ENCODE peak calls at places on chromosomes 4 and X, in seven cellular contexts. M, T, X, H, O, Z and U are unnamed samples.

GRCh38 chr4:40183615-40184411 is 13.0 kb upstream of the RHOH start:
- DNase-seq in O (no peak), M (peak), T (no peak), H (peak), X (peak), Z (no peak), U (no peak)

GRCh38 chr4:41656572-41657301 is 91.8 kb downstream of the PHOX2B start:
- DNase-seq in O (no peak), Z (no peak), H (no peak), M (no peak), T (no peak), X (no peak), U (no peak)

GRCh38 chr4:17785858-17786257 is 4.4 kb upstream of the FAM184B start:
- DNase-seq in H (no peak), M (no peak), Z (no peak), X (no peak), O (no peak), T (no peak), U (no peak)

GRCh38 chr4:128974203-128974602 is 119.1 kb downstream of the SCLT1 start:
- DNase-seq in H (no peak), O (no peak), X (no peak), Z (no peak), M (no peak), T (no peak), U (no peak)

GRCh38 chr4:88276952-88277710 is 7.2 kb downstream of the PPM1K start:
- DNase-seq in H (no peak), M (no peak), Z (peak), O (no peak), X (no peak), T (no peak), U (no peak)

GRCh38 chrX:130631011-130631410 is 229.2 kb downstream of the RBMX2 start:
- DNase-seq in X (no peak), M (no peak), T (no peak), H (no peak), O (no peak), Z (no peak), U (no peak)

GRCh38 chr4:15677507-15677988 is 4.1 kb upstream of the FAM200B start:
- DNase-seq in H (no peak), X (peak), T (no peak), Z (peak), O (peak), M (no peak), U (peak)

GRCh38 chr4:109921384-109921808 is 8.7 kb downstream of the EGF start:
- DNase-seq in X (peak), O (peak), M (no peak), Z (peak), T (peak), H (no peak), U (peak)

GRCh38 chr4:54683616-54684346 is 26.0 kb downstream of the KIT start:
- DNase-seq in T (peak), O (peak), Z (peak), M (peak), X (peak), H (peak), U (no peak)

GRCh38 chr4:162506253-162506652 is 342.5 kb upstream of the FSTL5 start:
- DNase-seq in Z (no peak), M (no peak), T (no peak), H (no peak), X (peak), O (peak), U (peak)

GRCh38 chr4:171432536-171432935 is 380.7 kb upstream of the GALNTL6 start:
- DNase-seq in T (no peak), X (no peak), M (no peak), O (no peak), Z (no peak), H (no peak), U (no peak)

GRCh38 chr4:113882668-113883067 is 96.8 kb downstream of the ARSJ start:
- DNase-seq in T (no peak), H (no peak), Z (no peak), M (peak), O (peak), X (no peak), U (no peak)

GRCh38 chr4:83389756-83390505 is 55.3 kb upstream of the HPSE start:
- DNase-seq in M (no peak), Z (peak), H (no peak), X (no peak), T (no peak), O (no peak), U (no peak)

GRCh38 chr4:26493461-26493860 is 3.2 kb upstream of the CCKAR start:
- DNase-seq in O (no peak), H (no peak), X (no peak), Z (no peak), M (no peak), T (no peak), U (no peak)

GRCh38 chr4:26489101-26489669 is 1.1 kb downstream of the CCKAR start:
- DNase-seq in X (no peak), O (no peak), T (peak), Z (no peak), H (no peak), M (no peak), U (no peak)

GRCh38 chr4:26491449-26492170 is 1.3 kb upstream of the CCKAR start:
- DNase-seq in H (no peak), Z (no peak), X (no peak), M (no peak), T (no peak), O (no peak), U (no peak)

GRCh38 chr4:26490980-26491284 is 648 bp upstream of the CCKAR start:
- DNase-seq in T (no peak), Z (no peak), O (no peak), H (no peak), M (no peak), X (no peak), U (no peak)

GRCh38 chr4:26490111-26490979 is at the start of gene CCKAR:
- DNase-seq in M (no peak), X (no peak), Z (peak), T (peak), O (no peak), H (no peak), U (no peak)
- H3K4me3 ChIP-seq in M (no peak), X (no peak), Z (no peak), T (no peak), O (no peak), H (no peak), U (no peak)

GRCh38 chr4:10160280-10160856 is 43.8 kb upstream of the WDR1 start:
- DNase-seq in Z (peak), M (no peak), T (peak), X (peak), H (no peak), O (peak), U (peak)

GRCh38 chr4:10161146-10161545 is 44.5 kb upstream of the WDR1 start:
- DNase-seq in M (no peak), H (no peak), T (no peak), O (no peak), X (no peak), Z (no peak), U (no peak)

GRCh38 chr4:10158355-10158942 is 41.9 kb upstream of the WDR1 start:
- DNase-seq in X (no peak), O (peak), H (no peak), Z (no peak), T (no peak), M (no peak), U (peak)

GRCh38 chr4:10159671-10160070 is 43.1 kb upstream of the WDR1 start:
- DNase-seq in H (no peak), X (no peak), T (no peak), O (no peak), M (no peak), Z (no peak), U (no peak)

DNA sequence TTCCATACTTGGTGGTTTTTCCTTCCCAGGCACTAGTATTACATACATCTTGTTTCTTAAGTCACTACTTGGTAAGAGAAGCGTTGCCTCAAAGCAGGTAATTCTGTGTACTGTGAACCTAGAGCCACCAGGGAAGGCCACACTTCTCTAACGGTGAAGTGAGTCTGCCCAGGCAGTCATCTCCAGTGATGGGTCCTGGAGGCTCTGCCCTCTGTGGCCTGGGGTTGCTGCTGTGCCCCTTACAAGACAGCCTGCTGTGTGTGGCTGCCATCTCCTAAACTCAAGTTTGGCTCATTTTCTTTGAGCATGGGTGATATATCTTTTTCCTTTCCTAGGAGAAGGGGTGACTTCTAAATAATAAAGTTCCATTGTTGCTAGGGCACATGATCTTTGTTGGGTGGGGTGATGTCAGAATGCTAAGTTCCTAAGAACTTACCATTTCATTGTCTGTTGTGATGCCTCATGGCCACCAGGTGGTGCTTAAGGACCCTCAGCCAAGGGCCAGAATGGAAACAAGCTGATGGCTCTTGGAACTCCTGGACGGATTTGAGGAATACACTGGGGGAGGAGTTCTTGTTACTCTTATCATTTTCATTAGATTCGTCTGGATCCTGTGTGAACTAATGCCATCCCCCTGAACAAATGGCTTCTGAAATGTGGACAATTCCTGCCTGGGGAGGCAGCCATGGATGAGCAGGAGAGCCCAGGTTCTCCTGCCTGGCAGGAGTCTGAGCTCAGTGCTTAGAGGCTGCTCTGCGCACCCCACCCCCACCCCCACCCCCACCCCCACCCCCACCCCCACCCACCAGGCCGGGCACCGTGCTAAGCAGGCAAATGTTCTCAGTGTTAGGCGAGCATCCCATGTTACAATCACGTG is 41.1 kb upstream of the WDR1 start:
- DNase-seq in Z (peak), T (peak), O (peak), X (peak), M (peak), H (peak), U (peak)
- TF ChIP-seq EZH2phosphoT487 in Z (no peak), T (no peak), O (no peak), X (no peak), M (no peak), H (no peak), U (no peak)

DNA sequence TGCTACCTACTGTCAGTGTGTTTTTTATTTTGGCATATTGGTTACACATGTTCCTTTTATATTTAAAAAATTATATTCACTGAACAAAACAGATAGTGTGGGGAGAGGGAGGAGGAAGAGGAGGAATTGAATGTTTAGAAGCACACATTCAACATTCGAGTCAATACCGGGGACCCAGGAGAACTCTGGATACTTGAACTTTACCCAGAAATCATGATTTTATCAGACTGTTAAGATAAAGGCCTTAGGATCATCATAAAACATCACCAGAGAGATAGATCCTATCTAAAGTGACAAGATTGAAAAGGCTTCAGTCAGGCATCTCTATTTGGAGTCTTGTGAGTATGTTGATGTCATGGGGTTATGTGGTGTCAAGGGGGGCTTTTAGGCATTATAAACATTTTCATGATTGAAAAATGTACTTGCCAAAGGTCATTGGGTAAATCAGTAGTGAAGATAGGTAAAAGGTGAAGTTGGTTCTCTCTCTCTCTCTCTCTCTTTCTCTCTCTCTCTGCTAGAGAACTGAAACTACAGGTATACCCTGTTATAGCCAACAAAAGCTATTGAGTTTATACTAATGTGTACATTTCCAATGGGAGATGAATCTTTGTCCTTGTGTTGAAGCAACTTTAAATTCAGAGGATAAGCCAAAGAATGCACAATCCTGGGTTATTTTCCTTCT is 16.9 kb upstream of the RGN start:
- DNase-seq in H (no peak), O (no peak), T (no peak), Z (no peak), M (no peak), X (no peak), U (no peak)
- H3K4me3 ChIP-seq in H (no peak), O (no peak), T (no peak), Z (no peak), M (no peak), X (no peak), U (no peak)

GRCh38 chr4:177687117-177687516 is 244.9 kb upstream of the AGA start:
- DNase-seq in T (no peak), X (no peak), H (no peak), Z (no peak), O (no peak), M (no peak), U (peak)

GRCh38 chr4:177680308-177680707 is 238.1 kb upstream of the AGA start:
- DNase-seq in H (no peak), X (no peak), Z (no peak), O (no peak), T (no peak), M (peak), U (no peak)

DNA sequence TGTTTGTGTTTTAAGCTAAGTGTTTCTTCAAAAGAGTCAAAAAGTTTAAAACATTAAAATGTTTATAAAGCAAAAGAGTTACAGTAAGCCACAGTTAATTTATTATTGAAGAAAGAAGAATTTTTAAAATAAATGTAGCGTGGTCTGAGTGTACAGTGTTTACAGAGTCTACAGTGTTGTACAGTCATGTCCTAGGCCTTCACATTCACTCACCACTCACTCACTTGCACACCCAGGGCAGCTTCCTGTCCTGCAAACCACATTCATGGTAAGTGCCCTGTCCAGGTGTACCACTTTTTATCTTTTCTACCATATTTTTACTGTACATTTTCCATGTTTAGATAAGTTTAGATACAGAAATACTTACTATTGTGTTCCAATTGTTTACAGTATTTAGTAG is 239.7 kb upstream of the AGA start:
- DNase-seq in M (no peak), H (no peak), X (no peak), Z (no peak), T (no peak), O (peak), U (no peak)
- TF ChIP-seq EZH2phosphoT487 in M (no peak), H (no peak), X (no peak), Z (no peak), T (no peak), O (no peak), U (no peak)

GRCh38 chrX:24805201-24805600 is 111.5 kb downstream of the POLA1 start:
- DNase-seq in O (no peak), Z (no peak), T (no peak), M (no peak), X (no peak), H (no peak), U (no peak)

GRCh38 chrX:24799078-24799477 is 105.4 kb downstream of the POLA1 start:
- DNase-seq in O (no peak), T (no peak), X (no peak), M (no peak), Z (no peak), H (no peak), U (no peak)

GRCh38 chrX:24796204-24796603 is 102.5 kb downstream of the POLA1 start:
- DNase-seq in Z (no peak), O (no peak), H (no peak), X (no peak), M (no peak), T (no peak), U (no peak)

DNA sequence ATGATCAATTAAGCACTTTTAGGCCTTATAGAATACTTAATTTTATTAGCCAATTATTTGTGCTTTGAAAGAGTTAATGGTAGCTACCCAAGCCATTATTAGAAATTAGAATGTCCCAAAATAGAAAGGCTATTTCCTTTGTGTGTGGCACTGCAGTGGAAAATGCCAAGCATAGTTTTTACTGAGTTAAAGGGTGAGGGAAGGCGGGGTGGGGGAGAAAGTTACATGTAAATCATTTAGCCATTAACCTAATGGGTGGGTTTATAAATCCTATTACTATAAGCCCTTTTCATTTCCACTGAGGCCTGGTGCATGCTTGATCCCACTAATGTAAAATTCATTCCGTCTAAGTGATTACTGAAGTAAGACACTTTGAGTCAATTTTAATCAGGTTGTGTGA is 105.8 kb downstream of the POLA1 start:
- DNase-seq in Z (no peak), M (no peak), H (no peak), O (no peak), X (no peak), T (no peak), U (no peak)
- H3K4me3 ChIP-seq in Z (no peak), M (no peak), H (no peak), O (no peak), X (no peak), T (no peak), U (no peak)

GRCh38 chr4:105556175-105556574 is 3.8 kb downstream of the ARHGEF38 start:
- DNase-seq in T (no peak), Z (peak), O (no peak), H (no peak), M (no peak), X (no peak), U (peak)

GRCh38 chr4:105558277-105558676 is 5.9 kb downstream of the ARHGEF38 start:
- DNase-seq in O (peak), T (no peak), X (no peak), Z (peak), M (peak), H (no peak), U (no peak)

GRCh38 chr4:105555409-105555808 is 3.0 kb downstream of the ARHGEF38 start:
- DNase-seq in X (no peak), Z (peak), H (no peak), O (no peak), T (peak), M (no peak), U (no peak)

GRCh38 chr4:105563352-105563751 is 10.9 kb downstream of the ARHGEF38 start:
- DNase-seq in O (no peak), M (no peak), T (no peak), X (no peak), H (no peak), Z (no peak), U (no peak)

GRCh38 chr4:105560488-105560887 is 8.1 kb downstream of the ARHGEF38 start:
- DNase-seq in H (no peak), O (no peak), X (peak), Z (no peak), T (no peak), M (no peak), U (no peak)
- TF ChIP-seq EZH2phosphoT487 in H (no peak), O (no peak), X (no peak), Z (no peak), T (no peak), M (no peak), U (no peak)

GRCh38 chr4:87086143-87086805 is 134.1 kb downstream of the KLHL8 start:
- DNase-seq in H (no peak), O (no peak), Z (no peak), T (no peak), M (no peak), X (no peak), U (no peak)

GRCh38 chr4:87090305-87090704 is 130.1 kb downstream of the KLHL8 start:
- DNase-seq in X (no peak), O (no peak), M (no peak), H (no peak), T (no peak), Z (no peak), U (no peak)

GRCh38 chr4:87087015-87087920 is 133.2 kb downstream of the KLHL8 start:
- DNase-seq in H (no peak), O (no peak), Z (no peak), T (no peak), X (no peak), M (no peak), U (no peak)

GRCh38 chr4:87088188-87088587 is 132.2 kb downstream of the KLHL8 start:
- DNase-seq in X (no peak), M (no peak), T (no peak), H (no peak), Z (no peak), O (no peak), U (no peak)

DNA sequence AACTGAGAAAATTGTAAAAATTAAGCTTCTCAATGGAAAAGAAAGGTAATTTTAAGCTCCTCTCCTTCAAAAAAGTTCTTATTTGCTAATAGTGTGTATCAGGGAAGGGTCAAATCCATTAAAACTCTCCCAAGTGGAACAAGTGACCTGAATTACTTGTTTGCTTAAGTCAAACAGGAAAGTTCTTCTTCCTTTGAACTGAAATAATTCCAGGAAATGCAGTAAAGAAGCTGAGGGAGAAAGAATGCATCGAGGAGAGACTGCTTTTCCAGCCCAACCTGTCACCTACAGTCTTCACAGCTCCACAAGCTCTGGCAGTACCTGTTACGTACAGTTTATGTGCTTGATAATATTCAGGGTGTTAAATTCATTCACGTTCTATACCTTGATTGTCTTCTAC is 131.1 kb downstream of the KLHL8 start:
- DNase-seq in T (no peak), H (no peak), M (no peak), O (peak), Z (no peak), X (no peak), U (no peak)
- H3K4me3 ChIP-seq in T (no peak), H (no peak), M (no peak), O (no peak), Z (no peak), X (no peak), U (no peak)

GRCh38 chr4:123846627-123847026 is 450.0 kb downstream of the SPRY1 start:
- DNase-seq in Z (no peak), X (no peak), M (no peak), O (no peak), H (no peak), T (no peak), U (no peak)
- TF ChIP-seq EZH2phosphoT487 in Z (no peak), X (no peak), M (no peak), O (no peak), H (no peak), T (no peak), U (no peak)

GRCh38 chr4:173526034-173526482 is 4.0 kb downstream of the HAND2 start:
- DNase-seq in Z (peak), H (no peak), O (no peak), X (peak), T (peak), M (no peak), U (no peak)

GRCh38 chr4:173525118-173526033 is 4.7 kb downstream of the HAND2 start:
- DNase-seq in T (peak), M (no peak), X (peak), O (no peak), Z (peak), H (no peak), U (no peak)

GRCh38 chr4:173522160-173522873 is 7.7 kb downstream of the HAND2 start:
- DNase-seq in H (no peak), Z (peak), T (peak), X (peak), M (no peak), O (no peak), U (peak)

GRCh38 chr4:173522874-173523395 is 7.1 kb downstream of the HAND2 start:
- DNase-seq in T (no peak), Z (no peak), H (no peak), X (peak), M (no peak), O (no peak), U (no peak)

GRCh38 chr4:173524218-173525117 is 5.6 kb downstream of the HAND2 start:
- DNase-seq in O (no peak), H (no peak), M (no peak), Z (peak), X (no peak), T (no peak), U (no peak)
- H3K4me3 ChIP-seq in O (no peak), H (no peak), M (no peak), Z (peak), X (peak), T (no peak), U (peak)